ENCODE peak calls at places on chromosomes 7 and 10, in six cellular contexts. One of them, this sample, is unnamed.

GRCh38 chr10:121598261-121599249 is at the start of gene FGFR2:
- DNase-seq in cardiac fibroblast: peak
- DNase-seq in cardiac muscle cell: peak
- DNase-seq in uterus: peak
- DNase-seq in astrocyte: peak
- DNase-seq in mammary epithelial cell: peak
- DNase-seq in this sample: no peak

GRCh38 chr10:94194256-94194655 is 168.5 kb downstream of the NOC3L start:
- DNase-seq in astrocyte: peak
- DNase-seq in cardiac fibroblast: peak
- DNase-seq in uterus: no peak
- DNase-seq in cardiac muscle cell: peak
- DNase-seq in mammary epithelial cell: peak
- DNase-seq in this sample: no peak

GRCh38 chr10:110651044-110651958 is 7.2 kb downstream of the RBM20 start:
- DNase-seq in cardiac fibroblast: peak
- DNase-seq in cardiac muscle cell: no peak
- DNase-seq in uterus: no peak
- DNase-seq in astrocyte: peak
- DNase-seq in mammary epithelial cell: no peak
- DNase-seq in this sample: peak

GRCh38 chr10:132065491-132066105 is at the start of gene JAKMIP3:
- DNase-seq in uterus: peak
- DNase-seq in cardiac muscle cell: peak
- DNase-seq in cardiac fibroblast: peak
- DNase-seq in mammary epithelial cell: peak
- DNase-seq in astrocyte: peak
- DNase-seq in this sample: peak

GRCh38 chr10:86744067-86744725 is 12.2 kb upstream of the BMPR1A start:
- DNase-seq in cardiac fibroblast: peak
- DNase-seq in astrocyte: no peak
- DNase-seq in cardiac muscle cell: peak
- DNase-seq in uterus: no peak
- DNase-seq in mammary epithelial cell: no peak
- DNase-seq in this sample: no peak

GRCh38 chr7:21898265-21898930 is 47.3 kb downstream of the CDCA7L start:
- DNase-seq in mammary epithelial cell: no peak
- DNase-seq in cardiac fibroblast: no peak
- DNase-seq in uterus: no peak
- DNase-seq in astrocyte: no peak
- DNase-seq in cardiac muscle cell: no peak
- DNase-seq in this sample: no peak

GRCh38 chr10:93859049-93859655 is 34.6 kb upstream of the SLC35G1 start:
- DNase-seq in mammary epithelial cell: no peak
- DNase-seq in astrocyte: no peak
- DNase-seq in uterus: no peak
- DNase-seq in cardiac fibroblast: peak
- DNase-seq in cardiac muscle cell: peak
- DNase-seq in this sample: no peak

GRCh38 chr7:105439174-105439893 is 50.6 kb upstream of the SRPK2 start:
- DNase-seq in uterus: no peak
- DNase-seq in cardiac fibroblast: peak
- DNase-seq in astrocyte: peak
- DNase-seq in mammary epithelial cell: peak
- DNase-seq in cardiac muscle cell: peak
- DNase-seq in this sample: peak

GRCh38 chr7:2237109-2237602 is 4.4 kb upstream of the MAD1L1 start:
- DNase-seq in astrocyte: no peak
- DNase-seq in mammary epithelial cell: peak
- DNase-seq in cardiac muscle cell: no peak
- DNase-seq in uterus: no peak
- DNase-seq in cardiac fibroblast: no peak
- DNase-seq in this sample: no peak

GRCh38 chr7:44867073-44867990 is 18.0 kb downstream of the PURB start:
- DNase-seq in cardiac fibroblast: peak
- DNase-seq in uterus: peak
- DNase-seq in astrocyte: peak
- DNase-seq in mammary epithelial cell: peak
- DNase-seq in cardiac muscle cell: peak
- DNase-seq in this sample: peak

GRCh38 chr10:74292871-74293427 is 141.9 kb downstream of the ADK start:
- DNase-seq in cardiac fibroblast: peak
- DNase-seq in mammary epithelial cell: peak
- DNase-seq in astrocyte: peak
- DNase-seq in cardiac muscle cell: peak
- DNase-seq in uterus: no peak
- DNase-seq in this sample: peak

GRCh38 chr7:29194594-29195417 is at the start of gene CHN2:
- DNase-seq in uterus: peak
- DNase-seq in cardiac fibroblast: peak
- DNase-seq in astrocyte: peak
- DNase-seq in mammary epithelial cell: peak
- DNase-seq in cardiac muscle cell: peak
- DNase-seq in this sample: no peak

GRCh38 chr7:143015926-143016490 is 10.9 kb downstream of the OR9A2 start:
- DNase-seq in cardiac fibroblast: peak
- DNase-seq in mammary epithelial cell: no peak
- DNase-seq in cardiac muscle cell: peak
- DNase-seq in uterus: no peak
- DNase-seq in astrocyte: peak
- DNase-seq in this sample: peak

GRCh38 chr10:5297466-5297865 is 67.3 kb upstream of the UCN3 start:
- DNase-seq in uterus: no peak
- DNase-seq in astrocyte: no peak
- DNase-seq in cardiac muscle cell: peak
- DNase-seq in cardiac fibroblast: peak
- DNase-seq in mammary epithelial cell: peak
- DNase-seq in this sample: no peak

GRCh38 chr7:41809487-41810257 is 106.8 kb upstream of the INHBA start:
- DNase-seq in uterus: no peak
- DNase-seq in mammary epithelial cell: peak
- DNase-seq in astrocyte: peak
- DNase-seq in cardiac muscle cell: peak
- DNase-seq in cardiac fibroblast: peak
- DNase-seq in this sample: peak

GRCh38 chr7:73978681-73979563 is 49.1 kb upstream of the ELN start:
- DNase-seq in mammary epithelial cell: peak
- DNase-seq in cardiac muscle cell: peak
- DNase-seq in uterus: peak
- DNase-seq in cardiac fibroblast: peak
- DNase-seq in astrocyte: no peak
- DNase-seq in this sample: no peak

GRCh38 chr7:38748056-38748610 is 117.0 kb upstream of the AMPH start:
- DNase-seq in astrocyte: no peak
- DNase-seq in uterus: no peak
- DNase-seq in cardiac fibroblast: peak
- DNase-seq in mammary epithelial cell: no peak
- DNase-seq in cardiac muscle cell: peak
- DNase-seq in this sample: no peak

GRCh38 chr10:52486840-52487611 is 172.9 kb downstream of the DKK1 start:
- DNase-seq in cardiac muscle cell: peak
- DNase-seq in astrocyte: peak
- DNase-seq in mammary epithelial cell: peak
- DNase-seq in cardiac fibroblast: peak
- DNase-seq in uterus: no peak
- DNase-seq in this sample: peak

GRCh38 chr10:43257210-43258031 is 9.4 kb downstream of the RASGEF1A start:
- DNase-seq in cardiac muscle cell: no peak
- DNase-seq in cardiac fibroblast: no peak
- DNase-seq in uterus: peak
- DNase-seq in mammary epithelial cell: no peak
- DNase-seq in astrocyte: no peak
- DNase-seq in this sample: no peak

GRCh38 chr7:100220833-100221718 is 1.3 kb downstream of the PVRIG start:
- DNase-seq in mammary epithelial cell: no peak
- DNase-seq in cardiac muscle cell: no peak
- DNase-seq in uterus: no peak
- DNase-seq in astrocyte: no peak
- DNase-seq in cardiac fibroblast: no peak
- DNase-seq in this sample: no peak

GRCh38 chr7:148084138-148084537 is 506.4 kb upstream of the C7orf33 start:
- DNase-seq in uterus: no peak
- DNase-seq in astrocyte: no peak
- DNase-seq in cardiac muscle cell: peak
- DNase-seq in mammary epithelial cell: peak
- DNase-seq in cardiac fibroblast: peak
- DNase-seq in this sample: peak

GRCh38 chr10:239109-239508 is 103.9 kb downstream of the ZMYND11 start:
- DNase-seq in cardiac muscle cell: no peak
- DNase-seq in uterus: no peak
- DNase-seq in astrocyte: peak
- DNase-seq in mammary epithelial cell: peak
- DNase-seq in cardiac fibroblast: peak
- DNase-seq in this sample: no peak

GRCh38 chr10:80459047-80459865 is 5.1 kb downstream of the TSPAN14 start:
- DNase-seq in astrocyte: peak
- DNase-seq in cardiac muscle cell: peak
- DNase-seq in cardiac fibroblast: peak
- DNase-seq in mammary epithelial cell: peak
- DNase-seq in uterus: peak
- DNase-seq in this sample: peak

GRCh38 chr10:14547826-14548225 is 217.1 kb upstream of the FRMD4A start:
- DNase-seq in astrocyte: no peak
- DNase-seq in uterus: no peak
- DNase-seq in mammary epithelial cell: no peak
- DNase-seq in cardiac fibroblast: no peak
- DNase-seq in cardiac muscle cell: no peak
- DNase-seq in this sample: no peak

GRCh38 chr10:51544933-51545332 is 154.5 kb downstream of the CSTF2T start:
- DNase-seq in uterus: no peak
- DNase-seq in cardiac muscle cell: no peak
- DNase-seq in cardiac fibroblast: no peak
- DNase-seq in mammary epithelial cell: no peak
- DNase-seq in astrocyte: no peak
- DNase-seq in this sample: no peak

GRCh38 chr7:88546808-88547207 is 212.7 kb upstream of the ZNF804B start:
- DNase-seq in mammary epithelial cell: peak
- DNase-seq in astrocyte: no peak
- DNase-seq in cardiac muscle cell: peak
- DNase-seq in cardiac fibroblast: peak
- DNase-seq in uterus: no peak
- DNase-seq in this sample: no peak

GRCh38 chr7:141378405-141378804 is 172.8 kb upstream of the AGK start:
- DNase-seq in astrocyte: no peak
- DNase-seq in cardiac muscle cell: no peak
- DNase-seq in uterus: no peak
- DNase-seq in mammary epithelial cell: no peak
- DNase-seq in cardiac fibroblast: no peak
- DNase-seq in this sample: no peak

DNA sequence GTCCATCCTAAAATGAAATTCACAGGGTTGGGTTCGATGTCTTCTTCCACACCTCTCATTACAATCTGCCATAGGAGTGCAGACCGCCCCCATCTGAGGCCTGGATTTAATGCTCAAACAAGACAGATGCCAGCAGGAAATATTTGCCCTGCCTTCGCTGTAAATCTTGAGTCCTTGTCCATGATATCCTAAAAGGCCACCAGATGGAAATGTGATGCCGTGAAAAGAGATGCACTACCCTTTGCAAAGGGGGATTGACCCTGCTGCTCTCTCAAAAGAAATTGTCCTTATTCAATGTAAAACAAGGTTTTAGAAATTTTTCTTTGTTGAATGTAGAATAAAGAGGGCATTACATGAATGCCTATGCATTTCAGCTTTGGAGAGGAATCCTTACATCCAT is 37.5 kb downstream of the AGAP4 start:
- DNase-seq in cardiac fibroblast: peak
- DNase-seq in uterus: no peak
- DNase-seq in astrocyte: no peak
- DNase-seq in cardiac muscle cell: peak
- DNase-seq in mammary epithelial cell: no peak
- DNase-seq in this sample: no peak
- TF ChIP-seq CTCF in cardiac fibroblast: no peak
- TF ChIP-seq CTCF in uterus: no peak
- TF ChIP-seq CTCF in astrocyte: no peak
- TF ChIP-seq CTCF in cardiac muscle cell: peak
- TF ChIP-seq CTCF in mammary epithelial cell: no peak
- TF ChIP-seq CTCF in this sample: no peak

GRCh38 chr10:47444047-47444446 is 39.9 kb downstream of the ANXA8 start:
- DNase-seq in cardiac fibroblast: no peak
- DNase-seq in cardiac muscle cell: no peak
- DNase-seq in astrocyte: no peak
- DNase-seq in mammary epithelial cell: no peak
- DNase-seq in uterus: no peak
- DNase-seq in this sample: no peak

GRCh38 chr10:47438857-47439474 is 44.9 kb downstream of the ANXA8 start:
- DNase-seq in uterus: no peak
- DNase-seq in astrocyte: peak
- DNase-seq in cardiac fibroblast: peak
- DNase-seq in cardiac muscle cell: peak
- DNase-seq in mammary epithelial cell: peak
- DNase-seq in this sample: peak

GRCh38 chr10:47441973-47442750 is 41.8 kb downstream of the ANXA8 start:
- DNase-seq in mammary epithelial cell: no peak
- DNase-seq in astrocyte: no peak
- DNase-seq in cardiac muscle cell: no peak
- DNase-seq in cardiac fibroblast: no peak
- DNase-seq in uterus: no peak
- DNase-seq in this sample: no peak

GRCh38 chr10:47443145-47443544 is 40.8 kb downstream of the ANXA8 start:
- DNase-seq in mammary epithelial cell: peak
- DNase-seq in uterus: no peak
- DNase-seq in cardiac muscle cell: no peak
- DNase-seq in astrocyte: no peak
- DNase-seq in cardiac fibroblast: no peak
- DNase-seq in this sample: no peak

GRCh38 chr10:47440207-47440606 is 43.7 kb downstream of the ANXA8 start:
- DNase-seq in cardiac muscle cell: no peak
- DNase-seq in uterus: no peak
- DNase-seq in mammary epithelial cell: no peak
- DNase-seq in cardiac fibroblast: peak
- DNase-seq in astrocyte: no peak
- DNase-seq in this sample: no peak
- TF ChIP-seq CTCF in cardiac muscle cell: no peak
- TF ChIP-seq CTCF in uterus: no peak
- TF ChIP-seq CTCF in mammary epithelial cell: peak
- TF ChIP-seq CTCF in cardiac fibroblast: no peak
- TF ChIP-seq CTCF in astrocyte: no peak
- TF ChIP-seq CTCF in this sample: no peak

DNA sequence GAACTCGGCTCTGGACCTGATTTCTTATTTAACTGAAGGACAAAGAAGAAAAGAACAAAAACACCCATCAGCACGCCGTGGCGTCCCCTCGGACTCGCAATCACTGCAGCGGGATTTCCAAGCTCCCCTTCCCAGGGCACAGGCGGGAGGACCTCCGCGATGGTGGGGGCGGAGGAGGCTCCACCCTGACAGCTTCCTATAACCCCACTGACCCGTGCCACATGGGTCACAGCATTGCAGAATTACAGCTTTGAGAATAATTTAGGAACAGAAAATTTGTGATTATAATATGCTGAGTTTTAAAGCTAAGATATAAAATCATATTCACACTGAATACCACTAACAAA is 129.7 kb upstream of the SEC61G start:
- DNase-seq in mammary epithelial cell: no peak
- DNase-seq in cardiac fibroblast: no peak
- DNase-seq in uterus: no peak
- DNase-seq in astrocyte: no peak
- DNase-seq in cardiac muscle cell: no peak
- DNase-seq in this sample: no peak
- TF ChIP-seq CTCF in mammary epithelial cell: no peak
- TF ChIP-seq CTCF in cardiac fibroblast: no peak
- TF ChIP-seq CTCF in uterus: no peak
- TF ChIP-seq CTCF in astrocyte: no peak
- TF ChIP-seq CTCF in cardiac muscle cell: no peak
- TF ChIP-seq CTCF in this sample: no peak

GRCh38 chr10:89245802-89246201 is 5.8 kb downstream of the LIPA start:
- DNase-seq in mammary epithelial cell: no peak
- DNase-seq in uterus: no peak
- DNase-seq in cardiac muscle cell: no peak
- DNase-seq in cardiac fibroblast: no peak
- DNase-seq in astrocyte: no peak
- DNase-seq in this sample: no peak
- TF ChIP-seq CTCF in mammary epithelial cell: no peak
- TF ChIP-seq CTCF in uterus: no peak
- TF ChIP-seq CTCF in cardiac muscle cell: no peak
- TF ChIP-seq CTCF in cardiac fibroblast: no peak
- TF ChIP-seq CTCF in astrocyte: no peak
- TF ChIP-seq CTCF in this sample: peak

This sample was measured in AG09309.